ENCODE peak calls at places on chromosomes 7 and 10, in ten cellular contexts. V is effector memory CD4-positive, alpha-beta T cell; X is stimulated activated CD8-positive, alpha-beta memory T cell treated with anti-CD3 and anti-CD28 coated beads, Interleukin-7, amount 100 ng/mL, for 1 hour; Y is kidney tubule cell; L is H9; P is RCC 7860; O is NCI-H1417; N is hypothalamus; I is EL; Q is MCF 10A. R is an unnamed sample.

GRCh38 chr10:70374775-70375614 is 7.4 kb downstream of the LRRC20 start:
- DNase-seq in V (no peak), X (no peak), Y (no peak), L (no peak), P (no peak), O (no peak), N (no peak), I (peak; percentile 65), Q (no peak), R (no peak)

GRCh38 chr10:23656735-23657134 is 217.9 kb downstream of the OTUD1 start:
- DNase-seq in V (no peak), X (no peak), Y (peak; percentile 38), L (no peak), P (no peak), O (no peak), N (no peak), I (no peak), Q (peak; percentile 26), R (no peak)

GRCh38 chr10:98269435-98269912 is 1.5 kb upstream of the LOXL4 start:
- DNase-seq in V (no peak), X (no peak), Y (peak; percentile 98), L (peak; percentile 60), P (peak; percentile 92), O (no peak), N (peak; percentile 29), I (peak; percentile 93), Q (peak; percentile 75), R (no peak)

GRCh38 chr10:78947733-78948132 is 121.0 kb upstream of the ZMIZ1 start:
- DNase-seq in V (no peak), X (no peak), Y (no peak), L (no peak), P (no peak), O (no peak), N (no peak), I (no peak), Q (peak; percentile 27), R (no peak)

GRCh38 chr7:53609185-53609584 is 573.8 kb downstream of the POM121L12 start:
- DNase-seq in V (no peak), X (no peak), Y (no peak), L (no peak), P (no peak), O (no peak), N (no peak), I (no peak), Q (no peak), R (no peak)

GRCh38 chr10:99695761-99696160 is 36.2 kb downstream of the COX15 start:
- DNase-seq in V (no peak), X (no peak), Y (no peak), L (no peak), P (no peak), O (no peak), N (no peak), I (peak; percentile 48), Q (no peak), R (no peak)

GRCh38 chr10:124316316-124316715 is 102.4 kb downstream of the OAT start:
- DNase-seq in V (no peak), X (no peak), Y (no peak), L (no peak), P (no peak), O (no peak), N (no peak), I (no peak), Q (no peak), R (no peak)

GRCh38 chr7:87886875-87887274 is 10.6 kb downstream of the DBF4 start:
- DNase-seq in V (no peak), X (no peak), Y (peak; percentile 42), L (no peak), P (peak; percentile 31), O (no peak), N (no peak), I (peak; percentile 37), Q (peak; percentile 31), R (no peak)

GRCh38 chr7:68770649-68771048 is 827.6 kb upstream of the AUTS2 start:
- DNase-seq in V (no peak), X (no peak), Y (peak; percentile 19), L (no peak), P (no peak), O (peak; percentile 42), N (no peak), I (no peak), Q (no peak), R (no peak)

GRCh38 chr10:79385804-79386531 is 38.7 kb downstream of the PPIF start:
- DNase-seq in V (no peak), X (no peak), Y (no peak), L (peak; percentile 74), P (no peak), O (no peak), N (no peak), I (no peak), Q (no peak), R (no peak)

GRCh38 chr10:88499569-88500470 is 83.3 kb downstream of the RNLS start:
- DNase-seq in V (no peak), X (no peak), Y (peak; percentile 79), L (no peak), P (peak; percentile 13), O (no peak), N (no peak), I (peak; percentile 51), Q (peak; percentile 39), R (no peak)

GRCh38 chr7:114759347-114760062 is 162.4 kb upstream of the MDFIC start:
- DNase-seq in V (no peak), X (no peak), Y (peak; percentile 43), L (no peak), P (no peak), O (no peak), N (no peak), I (peak; percentile 23), Q (peak; percentile 41), R (no peak)

GRCh38 chr7:46089281-46089680 is 168.2 kb upstream of the IGFBP3 start:
- DNase-seq in V (no peak), X (no peak), Y (no peak), L (no peak), P (no peak), O (no peak), N (no peak), I (peak; percentile 16), Q (no peak), R (no peak)

GRCh38 chr10:130064783-130065182 is 45.8 kb downstream of the C10orf143 start:
- DNase-seq in V (no peak), X (no peak), Y (no peak), L (no peak), P (no peak), O (no peak), N (no peak), I (no peak), Q (no peak), R (no peak)

GRCh38 chr10:74118794-74119193 is 31.8 kb downstream of the AP3M1 start:
- DNase-seq in V (no peak), X (no peak), Y (no peak), L (no peak), P (peak; percentile 21), O (no peak), N (no peak), I (peak; percentile 28), Q (peak; percentile 56), R (no peak)

GRCh38 chr10:55630491-55631056 is 730.5 kb downstream of the ZWINT start:
- DNase-seq in V (no peak), X (no peak), Y (peak; percentile 18), L (peak; percentile 51), P (no peak), O (peak; percentile 60), N (no peak), I (no peak), Q (no peak), R (no peak)

GRCh38 chr7:8260871-8261707 is 878 bp downstream of the ICA1 start:
- DNase-seq in V (no peak), X (no peak), Y (peak; percentile 66), L (no peak), P (no peak), O (peak; percentile 92), N (peak; percentile 9), I (peak; percentile 40), Q (peak; percentile 51), R (no peak)

GRCh38 chr10:99849525-99849924 is 67.1 kb downstream of the ABCC2 start:
- DNase-seq in V (no peak), X (no peak), Y (no peak), L (no peak), P (no peak), O (no peak), N (no peak), I (no peak), Q (no peak), R (no peak)

GRCh38 chr10:131031346-131031745 is 280.2 kb downstream of the TCERG1L start:
- DNase-seq in V (no peak), X (no peak), Y (no peak), L (no peak), P (no peak), O (no peak), N (no peak), I (no peak), Q (no peak), R (no peak)

GRCh38 chr7:79598351-79598750 is 144.9 kb upstream of the MAGI2 start:
- DNase-seq in V (no peak), X (no peak), Y (no peak), L (no peak), P (no peak), O (peak; percentile 45), N (no peak), I (no peak), Q (no peak), R (no peak)

R was measured in GM12878.